ENCODE peak calls at places on chromosomes 3 and 15, in five cellular contexts. X is astrocyte, G is thoracic aorta, B is cardiac muscle cell, Q is uterus. H is an unnamed sample.
A peak's percentile ranks its signal among the peaks of the same experiment; 100 is the strongest.

GRCh38 chr3:194988495-194989165 is 282.3 kb downstream of the XXYLT1 start:
- DNase-seq in X (peak; percentile 19), B (no peak), Q (no peak), G (no peak), H (no peak)

GRCh38 chr15:64398575-64398974 is 10.9 kb downstream of the TRIP4 start:
- DNase-seq in Q (no peak), G (no peak), X (peak; percentile 43), B (no peak), H (no peak)

GRCh38 chr3:109275702-109276293 is 40.5 kb downstream of the DPPA2 start:
- DNase-seq in X (peak; percentile 18), G (no peak), B (peak; percentile 74), Q (no peak), H (no peak)

GRCh38 chr3:43287514-43287913 is 1.2 kb downstream of the SNRK start:
- DNase-seq in G (no peak), X (no peak), Q (no peak), B (no peak), H (no peak)

GRCh38 chr3:37969601-37970100 is 20.9 kb upstream of the VILL start:
- DNase-seq in B (no peak), G (no peak), Q (no peak), X (no peak), H (no peak)

GRCh38 chr3:58596828-58597518 is 19.8 kb upstream of the FAM107A start:
- DNase-seq in Q (no peak), X (no peak), G (no peak), B (no peak), H (no peak)

GRCh38 chr3:195087321-195087720 is 183.6 kb downstream of the XXYLT1 start:
- DNase-seq in B (no peak), Q (no peak), X (no peak), G (no peak), H (no peak)

GRCh38 chr3:195397524-195397923 is 45.3 kb downstream of the ACAP2 start:
- DNase-seq in G (no peak), B (no peak), X (no peak), Q (no peak), H (no peak)

GRCh38 chr3:162799910-162800309 is 1303.3 kb downstream of the OTOL1 start:
- DNase-seq in X (no peak), B (no peak), G (no peak), Q (no peak), H (no peak)

GRCh38 chr3:167300210-167300609 is 79.9 kb downstream of the ZBBX start:
- DNase-seq in G (no peak), B (no peak), Q (no peak), X (no peak), H (no peak)

GRCh38 chr3:148697311-148698189 is at the start of gene AGTR1:
- DNase-seq in B (peak; percentile 67), X (peak; percentile 28), Q (peak; percentile 54), G (peak; percentile 2), H (no peak)

GRCh38 chr3:134326760-134327593 is 47.3 kb downstream of the AMOTL2 start:
- DNase-seq in B (peak; percentile 67), X (peak; percentile 98), Q (peak; percentile 75), G (no peak), H (no peak)

GRCh38 chr3:57257678-57258077 is 30.1 kb downstream of the APPL1 start:
- DNase-seq in B (no peak), Q (no peak), G (no peak), X (no peak), H (no peak)

GRCh38 chr3:111899966-111900365 is 40.9 kb downstream of the PHLDB2 start:
- DNase-seq in X (no peak), G (no peak), Q (no peak), B (no peak), H (no peak)
- H3K27ac ChIP-seq in X (no peak overlapping the region), G (no peak overlapping the region), Q (no peak overlapping the region), B (no peak overlapping the region), H (no peak overlapping the region)

DNA sequence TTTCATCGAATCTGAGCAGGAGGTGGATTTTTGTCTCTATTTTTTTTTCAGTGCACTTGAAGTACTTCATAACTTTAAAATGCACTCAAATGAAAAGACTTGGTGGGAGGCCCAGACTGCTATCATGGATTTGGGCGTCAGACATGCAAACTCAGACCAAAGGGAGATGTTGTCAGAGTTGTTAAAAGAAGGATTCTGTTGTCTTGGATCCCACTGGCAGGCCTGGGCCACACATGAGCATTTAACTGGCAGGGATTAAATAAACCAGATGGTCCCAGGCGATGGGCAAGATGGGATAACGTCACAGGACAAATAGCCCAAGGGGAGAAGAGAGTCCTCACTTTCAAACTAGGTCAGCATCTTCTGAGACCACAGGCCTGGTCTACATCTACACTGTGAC is 15.4 kb downstream of the RTP1 start:
- DNase-seq in X (peak; percentile 59), B (no peak), G (no peak), Q (no peak), H (no peak)
- H3K27ac ChIP-seq in X (no peak overlapping the region), B (no peak overlapping the region), G (peak overlapping the region; percentile 76), Q (peak overlapping the region; percentile 58), H (no peak overlapping the region)

GRCh38 chr15:69324565-69324964 is 25.9 kb downstream of the PAQR5 start:
- DNase-seq in B (no peak), X (no peak), G (no peak), Q (no peak), H (no peak)
- H3K27ac ChIP-seq in B (no peak overlapping the region), X (no peak overlapping the region), G (no peak overlapping the region), Q (no peak overlapping the region), H (no peak overlapping the region)

DNA sequence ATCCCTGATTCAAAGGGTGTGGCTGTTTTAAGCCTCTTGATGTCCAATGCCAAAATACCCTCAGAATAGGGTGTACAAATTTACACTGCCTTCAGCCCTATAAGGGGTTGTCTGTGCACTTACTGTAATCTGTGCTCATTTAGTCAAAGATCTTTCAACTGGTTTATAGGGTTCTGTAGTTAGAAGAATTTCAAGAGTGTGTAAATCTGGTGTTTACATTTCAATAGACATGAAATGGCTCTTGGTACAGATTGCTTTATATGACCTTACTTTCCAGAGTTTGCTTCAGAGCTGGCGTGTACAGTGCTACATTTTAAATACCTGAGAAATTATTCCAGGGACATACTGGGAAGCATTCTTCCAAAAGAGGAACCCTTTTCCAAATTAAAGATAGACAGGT is 399.3 kb downstream of the FOXP1 start:
- DNase-seq in B (no peak), X (no peak), Q (no peak), G (no peak), H (no peak)
- H3K27ac ChIP-seq in B (no peak overlapping the region), X (no peak overlapping the region), Q (no peak overlapping the region), G (no peak overlapping the region), H (no peak overlapping the region)

GRCh38 chr15:95174880-95175279 is 943.5 kb downstream of the MCTP2 start:
- DNase-seq in B (no peak), X (peak; percentile 68), Q (no peak), G (no peak), H (no peak)

GRCh38 chr15:95171551-95171950 is 940.2 kb downstream of the MCTP2 start:
- DNase-seq in B (no peak), X (no peak), Q (no peak), G (no peak), H (no peak)

GRCh38 chr15:95174281-95174680 is 942.9 kb downstream of the MCTP2 start:
- DNase-seq in G (no peak), X (peak; percentile 27), Q (peak; percentile 37), B (no peak), H (no peak)

GRCh38 chr15:95170587-95171380 is 939.4 kb downstream of the MCTP2 start:
- DNase-seq in B (peak; percentile 63), G (no peak), Q (no peak), X (no peak), H (no peak)

DNA sequence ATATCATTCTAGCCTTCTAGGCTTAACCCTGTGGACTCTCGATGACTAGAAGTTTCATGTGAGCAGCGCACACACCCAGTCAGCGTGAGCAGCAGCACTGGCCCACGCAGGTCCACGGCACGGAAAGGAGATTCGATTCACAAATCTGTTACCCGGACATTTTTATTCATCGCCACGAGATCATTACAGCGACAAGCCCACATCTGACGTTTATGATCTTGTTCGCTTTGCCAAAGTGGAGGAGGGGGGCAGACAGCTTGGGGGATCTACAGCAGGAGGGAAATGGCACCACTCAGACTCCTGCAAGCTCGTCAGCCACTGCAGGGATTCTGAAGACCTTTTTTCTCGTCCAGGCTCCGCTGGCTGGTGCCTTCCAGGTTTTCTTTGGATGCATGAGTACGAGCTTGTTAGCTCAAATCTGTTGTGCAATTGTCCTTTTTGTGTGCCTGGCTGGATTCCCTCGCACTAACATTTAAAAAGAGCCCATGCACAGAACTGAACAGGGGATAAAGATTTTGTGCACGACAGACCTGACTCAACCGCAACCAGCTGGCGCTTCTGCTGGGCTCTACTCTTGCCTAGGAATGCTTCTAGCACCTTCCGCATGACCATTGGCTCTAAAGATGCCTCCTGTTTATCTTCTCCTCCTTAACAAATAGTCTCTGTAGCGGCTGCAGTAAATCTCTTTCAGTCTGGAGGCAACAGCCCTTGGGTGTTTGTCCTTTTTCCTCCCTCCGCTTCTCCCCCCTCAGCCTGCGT is 938.5 kb downstream of the MCTP2 start:
- DNase-seq in Q (peak; percentile 83), G (no peak), B (peak; percentile 0), X (no peak), H (no peak)
- H3K27ac ChIP-seq in Q (peak overlapping the region; percentile 81), G (no peak overlapping the region), B (peak overlapping the region; percentile 65), X (no peak overlapping the region), H (no peak overlapping the region)

GRCh38 chr15:57634290-57634689 is 42.6 kb downstream of the MYZAP start:
- DNase-seq in G (no peak), Q (no peak), X (no peak), B (no peak), H (no peak)
- H3K27ac ChIP-seq in G (peak overlapping the region; percentile 73), Q (no peak overlapping the region), X (no peak overlapping the region), B (no peak overlapping the region), H (no peak overlapping the region)